ENCODE peak calls at places on chromosomes 11 and 22, in six cellular contexts. W, P, Q, K, S and L are unnamed samples.

GRCh38 chr22:49258107-49259010 is 569.3 kb downstream of the BRD1 start:
- DNase-seq in W (no peak), P (no peak), Q (no peak), K (peak; percentile 35), S (no peak), L (no peak)

GRCh38 chr22:20080776-20081654 is 974 bp downstream of the DGCR8 start:
- DNase-seq in W (peak; percentile 45), P (peak; percentile 74), Q (no peak), K (peak; percentile 67), S (no peak), L (peak; percentile 17)

GRCh38 chr11:120212259-120212888 is 1.5 kb downstream of the OAF start:
- DNase-seq in W (no peak), P (peak; percentile 25), Q (no peak), K (no peak), S (no peak), L (no peak)

GRCh38 chr11:77473001-77473800 is 693 bp downstream of the PAK1 start:
- DNase-seq in W (peak; percentile 30), P (peak; percentile 40), Q (peak; percentile 38), K (peak; percentile 70), S (peak; percentile 18), L (peak; percentile 77)

GRCh38 chr11:35622070-35622469 is 3.8 kb downstream of the FJX1 start:
- DNase-seq in W (no peak), P (peak; percentile 92), Q (no peak), K (no peak), S (no peak), L (peak; percentile 30)

GRCh38 chr11:125117429-125117828 is 6.0 kb upstream of the TMEM218 start:
- DNase-seq in W (no peak), P (no peak), Q (no peak), K (no peak), S (no peak), L (no peak)

GRCh38 chr11:110478410-110478809 is 48.7 kb downstream of the FDX1 start:
- DNase-seq in W (no peak), P (no peak), Q (no peak), K (no peak), S (no peak), L (peak; percentile 59)

GRCh38 chr11:46105134-46105628 is 16.1 kb downstream of the PHF21A start:
- DNase-seq in W (no peak), P (peak; percentile 7), Q (no peak), K (no peak), S (no peak), L (no peak)

GRCh38 chr22:23520875-23521441 is 59.1 kb downstream of the IGLL1 start:
- DNase-seq in W (peak; percentile 36), P (peak; percentile 43), Q (peak; percentile 40), K (no peak), S (no peak), L (peak; percentile 64)

GRCh38 chr22:26672060-26672471 is 14.7 kb downstream of the MIAT start:
- DNase-seq in W (no peak), P (no peak), Q (no peak), K (no peak), S (no peak), L (no peak)

GRCh38 chr11:59668188-59668949 is 468 bp downstream of the PATL1 start:
- DNase-seq in W (peak; percentile 78), P (peak; percentile 39), Q (peak; percentile 43), K (peak; percentile 77), S (peak; percentile 60), L (peak; percentile 47)

GRCh38 chr11:93123351-93123898 is 74.4 kb downstream of the SLC36A4 start:
- DNase-seq in W (no peak), P (peak; percentile 49), Q (peak; percentile 53), K (no peak), S (no peak), L (no peak)

GRCh38 chr11:11607772-11608171 is 14.0 kb downstream of the GALNT18 start:
- DNase-seq in W (no peak), P (peak; percentile 25), Q (no peak), K (no peak), S (no peak), L (no peak)

GRCh38 chr22:24330636-24331035 is 60.0 kb downstream of the SPECC1L start:
- DNase-seq in W (no peak), P (peak; percentile 20), Q (no peak), K (no peak), S (no peak), L (no peak)

GRCh38 chr22:20584872-20585639 is 77.6 kb downstream of the MED15 start:
- DNase-seq in W (no peak), P (peak; percentile 13), Q (peak; percentile 15), K (no peak), S (no peak), L (no peak)

GRCh38 chr11:10601722-10602281 is 33.3 kb upstream of the LYVE1 start:
- DNase-seq in W (no peak), P (no peak), Q (peak; percentile 47), K (no peak), S (peak; percentile 18), L (no peak)

GRCh38 chr11:124577664-124578427 is 8.0 kb downstream of the OR8A1 start:
- DNase-seq in W (no peak), P (no peak), Q (no peak), K (no peak), S (no peak), L (peak; percentile 47)

GRCh38 chr11:71936825-71937224 is 8.0 kb downstream of the RNF121 start:
- DNase-seq in W (no peak), P (peak; percentile 85), Q (no peak), K (no peak), S (no peak), L (peak; percentile 57)

GRCh38 chr11:73965764-73966121 is 14.9 kb downstream of the DNAJB13 start:
- DNase-seq in W (no peak), P (no peak), Q (no peak), K (no peak), S (no peak), L (no peak)

GRCh38 chr11:62077136-62077535 is 46.7 kb upstream of the INCENP start:
- DNase-seq in W (no peak), P (no peak), Q (no peak), K (no peak), S (no peak), L (no peak)

GRCh38 chr11:62082292-62082657 is 41.5 kb upstream of the INCENP start:
- DNase-seq in W (no peak), P (no peak), Q (no peak), K (no peak), S (no peak), L (no peak)

DNA sequence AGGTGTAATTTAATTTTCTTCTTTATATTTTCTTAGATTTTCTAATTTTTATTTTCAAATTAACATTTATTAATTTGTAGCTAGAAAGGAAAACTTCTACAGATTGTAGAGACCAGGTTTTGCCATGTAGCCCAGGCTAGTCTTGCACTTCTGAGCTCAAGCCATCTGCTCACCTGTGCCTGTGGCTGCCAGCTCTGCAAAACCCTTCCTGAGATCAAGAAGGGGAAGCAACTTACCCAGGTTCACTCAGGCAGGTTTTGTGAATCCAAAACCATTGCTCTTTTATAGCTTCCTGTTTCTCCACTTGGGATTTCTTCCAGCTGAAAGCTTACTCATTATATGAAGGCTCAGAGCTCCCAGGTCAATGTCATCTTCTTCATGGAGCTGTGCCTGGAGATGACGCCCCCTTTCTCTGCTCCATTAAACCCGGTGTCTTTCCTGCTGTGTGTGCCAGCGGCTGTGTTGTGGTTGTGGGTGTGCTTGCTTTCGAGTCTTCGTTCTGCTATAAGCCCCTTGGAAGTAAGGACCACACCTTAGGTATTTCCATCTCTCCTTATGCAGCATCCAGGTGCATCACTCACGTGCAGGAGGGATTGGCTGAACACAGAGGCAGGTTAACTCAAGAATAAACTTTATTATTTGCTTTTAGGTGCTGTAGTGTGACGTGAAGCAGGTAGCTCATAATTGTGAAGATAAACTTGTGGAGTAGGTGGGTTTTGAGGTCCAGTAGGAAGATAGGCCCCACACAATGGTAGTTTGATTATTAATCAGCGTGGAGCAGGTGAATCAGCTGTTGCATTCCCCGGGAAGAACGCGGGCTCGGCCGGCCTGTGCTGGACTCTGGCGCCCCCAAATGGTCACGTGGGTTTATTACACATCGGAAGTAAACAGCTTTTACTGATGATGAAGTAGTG is 42.2 kb upstream of the INCENP start:
- DNase-seq in W (peak; percentile 69), P (peak; percentile 45), Q (peak; percentile 79), K (peak; percentile 87), S (peak; percentile 69), L (peak; percentile 77)
- H3K4me3 ChIP-seq in W (no peak overlapping the region), P (no peak overlapping the region), Q (no peak overlapping the region), K (no peak overlapping the region), S (no peak overlapping the region), L (no peak overlapping the region)

GRCh38 chr22:45136594-45136993 is 27.1 kb upstream of the NUP50 start:
- DNase-seq in W (no peak), P (no peak), Q (no peak), K (no peak), S (no peak), L (no peak)
- H3K4me3 ChIP-seq in W (no peak overlapping the region), P (no peak overlapping the region), Q (no peak overlapping the region), K (no peak overlapping the region), S (no peak overlapping the region), L (no peak overlapping the region)

GRCh38 chr11:75402002-75402773 is 2.9 kb downstream of the RPS3 start:
- DNase-seq in W (no peak), P (no peak), Q (no peak), K (no peak), S (no peak), L (no peak)
- H3K4me3 ChIP-seq in W (no peak overlapping the region), P (no peak overlapping the region), Q (no peak overlapping the region), K (no peak overlapping the region), S (no peak overlapping the region), L (no peak overlapping the region)

DNA sequence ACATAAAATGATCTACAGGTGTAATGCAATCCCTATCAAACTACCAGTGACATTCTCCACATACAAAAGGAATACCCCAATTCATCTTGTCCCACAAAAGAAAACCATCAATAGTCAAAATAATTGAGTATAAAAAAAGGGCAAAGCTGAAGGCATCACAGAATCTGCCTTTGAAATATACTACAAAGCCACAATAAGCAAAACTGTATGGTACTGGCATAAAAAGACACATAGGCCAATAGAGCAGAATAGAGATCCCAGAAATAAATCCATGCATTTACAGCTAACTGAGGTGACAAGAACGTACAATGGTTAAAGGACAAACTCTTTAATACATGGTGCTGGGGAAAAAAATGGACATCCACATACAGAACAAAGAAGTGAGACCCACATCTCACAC is 31.8 kb downstream of the ZNF195 start:
- DNase-seq in W (no peak), P (no peak), Q (no peak), K (no peak), S (no peak), L (no peak)
- H3K4me3 ChIP-seq in W (no peak overlapping the region), P (no peak overlapping the region), Q (no peak overlapping the region), K (no peak overlapping the region), S (no peak overlapping the region), L (no peak overlapping the region)